ENCODE peak calls at places on chromosomes 16 and 17, in four cellular contexts. X, F, R and V are unnamed samples.

GRCh38 chr16:22054847-22055590 is 37.3 kb upstream of the VWA3A start:
- DNase-seq in X (no peak), F (no peak), R (no peak), V (no peak)

GRCh38 chr17:83189013-83189672 is 109.7 kb downstream of the METRNL start:
- DNase-seq in X (no peak), F (no peak), R (no peak), V (no peak)

GRCh38 chr16:48277158-48277557 is 29.8 kb upstream of the ABCC11 start:
- DNase-seq in X (no peak), F (no peak), R (peak; percentile 20), V (no peak)

GRCh38 chr16:67149276-67150057 is 1.3 kb downstream of the B3GNT9 start:
- DNase-seq in X (no peak), F (no peak), R (no peak), V (no peak)

GRCh38 chr17:59345476-59345875 is 14.0 kb downstream of the YPEL2 start:
- DNase-seq in X (no peak), F (no peak), R (peak; percentile 63), V (no peak)

GRCh38 chr17:30782206-30782605 is 42.3 kb downstream of the CRLF3 start:
- DNase-seq in X (no peak), F (no peak), R (no peak), V (no peak)

GRCh38 chr16:2985893-2986355 is 5.7 kb upstream of the PKMYT1 start:
- DNase-seq in X (no peak), F (peak; percentile 68), R (no peak), V (no peak)

GRCh38 chr17:61209524-61209923 is 190.1 kb upstream of the TBX2 start:
- DNase-seq in X (no peak), F (no peak), R (no peak), V (peak; percentile 68)

GRCh38 chr17:38908676-38909181 is 16.7 kb upstream of the LASP1NB start:
- DNase-seq in X (no peak), F (no peak), R (no peak), V (no peak)

GRCh38 chr17:5707482-5707881 is 123.2 kb upstream of the NLRP1 start:
- DNase-seq in X (no peak), F (no peak), R (no peak), V (no peak)

GRCh38 chr17:75011788-75012319 is 616 bp upstream of the MRPL58 start:
- DNase-seq in X (peak; percentile 82), F (peak; percentile 65), R (peak; percentile 61), V (peak; percentile 67)

GRCh38 chr16:4082474-4083044 is 33.7 kb downstream of the ADCY9 start:
- DNase-seq in X (no peak), F (no peak), R (no peak), V (no peak)

GRCh38 chr17:65243838-65244237 is 106.7 kb downstream of the RGS9 start:
- DNase-seq in X (peak; percentile 21), F (no peak), R (peak; percentile 93), V (peak; percentile 81)

GRCh38 chr17:1905190-1905919 is 75.5 kb downstream of the RPA1 start:
- DNase-seq in X (no peak), F (no peak), R (no peak), V (no peak)

GRCh38 chr16:10981697-10982216 is 37.4 kb downstream of the CLEC16A start:
- DNase-seq in X (no peak), F (no peak), R (no peak), V (no peak)

GRCh38 chr16:72179592-72179991 is 7.6 kb upstream of the PMFBP1 start:
- DNase-seq in X (no peak), F (no peak), R (no peak), V (no peak)

GRCh38 chr16:3460121-3460520 is 16.6 kb downstream of the NAA60 start:
- DNase-seq in X (no peak), F (no peak), R (no peak), V (no peak)

GRCh38 chr17:61578645-61579044 is 12.4 kb downstream of the NACA2 start:
- DNase-seq in X (no peak), F (no peak), R (no peak), V (no peak)

GRCh38 chr17:43834106-43834505 is 1.2 kb upstream of the MPP3 start:
- DNase-seq in X (peak; percentile 67), F (no peak), R (no peak), V (no peak)